ENCODE peak calls at places on chromosomes 4 and X, in eight cellular contexts. T is adrenal gland, B is ovary, C is tibial nerve, X is upper lobe of left lung, S is uterus, Z is vagina, K is stomach. U is an unnamed sample. For H3K4me1, the result is how much of the 10 kb centered on the place peaks cover.

GRCh38 chrX:150680974-150681373 is 12.2 kb upstream of the MTMR1 start:
- DNase-seq in X (no peak), K (no peak), S (no peak), C (no peak), Z (no peak), B (peak), T (peak), U (no peak)

GRCh38 chrX:48598645-48599044 is 1.4 kb downstream of the WDR13 start:
- DNase-seq in T (no peak), B (peak), K (no peak), X (peak), Z (no peak), C (no peak), S (no peak), U (no peak)

GRCh38 chr4:112765317-112765989 is 128.5 kb downstream of the LARP7 start:
- DNase-seq in T (no peak), S (no peak), X (no peak), C (no peak), Z (no peak), B (no peak), K (no peak), U (no peak)

GRCh38 chr4:154315741-154316140 is 175.9 kb downstream of the DCHS2 start:
- DNase-seq in C (no peak), B (no peak), S (no peak), T (no peak), Z (no peak), K (no peak), X (no peak), U (no peak)

GRCh38 chrX:152220612-152221011 is 82.2 kb upstream of the MAGEA10 start:
- DNase-seq in C (no peak), K (no peak), X (no peak), S (no peak), Z (no peak), B (no peak), T (no peak), U (no peak)

GRCh38 chrX:41394293-41394692 is 52.9 kb upstream of the NYX start:
- DNase-seq in K (no peak), X (no peak), Z (no peak), B (no peak), T (no peak), C (no peak), S (no peak), U (no peak)

GRCh38 chr4:47406408-47406807 is 57.1 kb downstream of the COMMD8 start:
- DNase-seq in C (no peak), T (no peak), B (no peak), S (no peak), Z (no peak), X (no peak), K (no peak), U (no peak)

GRCh38 chr4:107392951-107393350 is 327.1 kb downstream of the PAPSS1 start:
- DNase-seq in C (no peak), K (no peak), Z (no peak), S (no peak), B (no peak), X (no peak), T (no peak), U (no peak)

GRCh38 chr4:122117743-122118142 is 34.4 kb upstream of the BLTP1 start:
- DNase-seq in Z (no peak), B (no peak), C (no peak), S (no peak), K (no peak), X (no peak), T (no peak), U (no peak)

GRCh38 chrX:16433021-16433420 is 216.9 kb upstream of the S100G start:
- DNase-seq in Z (no peak), B (no peak), K (no peak), X (no peak), T (no peak), C (no peak), S (no peak), U (no peak)

GRCh38 chr4:26268246-26268645 is 52.6 kb upstream of the RBPJ start:
- DNase-seq in C (no peak), X (no peak), S (no peak), T (no peak), B (no peak), Z (no peak), K (no peak), U (no peak)

GRCh38 chrX:108001218-108001814 is 19.1 kb upstream of the TEX13B start:
- DNase-seq in T (no peak), Z (no peak), C (no peak), S (no peak), X (no peak), B (no peak), K (no peak), U (no peak)

GRCh38 chrX:41759817-41760216 is 35.8 kb downstream of the GPR82 start:
- DNase-seq in K (no peak), C (no peak), S (no peak), B (no peak), X (no peak), Z (no peak), T (no peak), U (no peak)

GRCh38 chrX:155070663-155070974 is 317 bp downstream of the CMC4 start:
- DNase-seq in K (no peak), S (no peak), B (no peak), T (no peak), C (no peak), Z (no peak), X (no peak), U (no peak)

GRCh38 chr4:81061340-81061730 is 30.8 kb downstream of the BMP3 start:
- DNase-seq in S (no peak), X (no peak), K (no peak), T (no peak), Z (no peak), C (no peak), B (no peak), U (no peak)

GRCh38 chr4:118221193-118221800 is 131.5 kb downstream of the PRSS12 start:
- DNase-seq in K (no peak), X (no peak), C (no peak), T (no peak), B (no peak), Z (no peak), S (no peak), U (no peak)

GRCh38 chr4:54274264-54274663 is 45.2 kb downstream of the PDGFRA start:
- DNase-seq in C (no peak), K (no peak), X (no peak), Z (no peak), T (no peak), S (no peak), B (no peak), U (no peak)
- H3K27ac ChIP-seq in C (no peak), K (no peak), X (no peak), Z (no peak), T (no peak), S (no peak), B (no peak), U (no peak)

GRCh38 chr4:94413085-94413685 is 38.6 kb upstream of the PDLIM5 start:
- DNase-seq in Z (no peak), C (no peak), T (no peak), S (no peak), K (no peak), X (no peak), B (no peak), U (no peak)

GRCh38 chr4:94412019-94413017 is 39.4 kb upstream of the PDLIM5 start:
- DNase-seq in C (no peak), B (no peak), Z (no peak), K (no peak), S (peak), T (peak), X (no peak), U (no peak)

GRCh38 chr4:94410678-94411206 is 41.0 kb upstream of the PDLIM5 start:
- DNase-seq in S (peak), K (no peak), C (peak), T (peak), Z (no peak), X (no peak), B (peak), U (no peak)

GRCh38 chr4:94409947-94410346 is 41.8 kb upstream of the PDLIM5 start:
- DNase-seq in C (no peak), K (no peak), S (no peak), T (no peak), X (no peak), Z (no peak), B (no peak), U (no peak)

GRCh38 chr4:94411296-94411695 is 40.4 kb upstream of the PDLIM5 start:
- DNase-seq in B (no peak), Z (no peak), C (no peak), S (no peak), T (no peak), K (no peak), X (no peak), U (no peak)
- TF ChIP-seq POLR2A in B (no peak), Z (no peak), C (no peak), S (no peak), T (no peak), K (no peak), X (no peak), U (no peak)

GRCh38 chr4:8558080-8558960 is 21.9 kb upstream of the GPR78 start:
- DNase-seq in Z (no peak), C (no peak), X (peak), B (no peak), S (no peak), T (peak), K (no peak), U (no peak)
- H3K4me1 ChIP-seq in Z (under half), C (under half), X (under half), B (under half), S (under half), T (under half), K (under half), U (under half)

GRCh38 chr4:151717271-151717670 is 43.5 kb downstream of the GATB start:
- DNase-seq in K (no peak), B (no peak), S (no peak), T (no peak), C (no peak), X (no peak), Z (no peak), U (no peak)

GRCh38 chr4:151719045-151719743 is 41.6 kb downstream of the GATB start:
- DNase-seq in K (no peak), C (no peak), S (no peak), T (no peak), Z (no peak), B (no peak), X (no peak), U (no peak)

GRCh38 chr4:151721466-151721865 is 39.3 kb downstream of the GATB start:
- DNase-seq in X (no peak), T (no peak), C (no peak), S (no peak), Z (no peak), B (no peak), K (no peak), U (no peak)

GRCh38 chr4:151717909-151718613 is 42.7 kb downstream of the GATB start:
- DNase-seq in C (no peak), K (no peak), T (peak), B (no peak), Z (no peak), S (no peak), X (no peak), U (no peak)

DNA sequence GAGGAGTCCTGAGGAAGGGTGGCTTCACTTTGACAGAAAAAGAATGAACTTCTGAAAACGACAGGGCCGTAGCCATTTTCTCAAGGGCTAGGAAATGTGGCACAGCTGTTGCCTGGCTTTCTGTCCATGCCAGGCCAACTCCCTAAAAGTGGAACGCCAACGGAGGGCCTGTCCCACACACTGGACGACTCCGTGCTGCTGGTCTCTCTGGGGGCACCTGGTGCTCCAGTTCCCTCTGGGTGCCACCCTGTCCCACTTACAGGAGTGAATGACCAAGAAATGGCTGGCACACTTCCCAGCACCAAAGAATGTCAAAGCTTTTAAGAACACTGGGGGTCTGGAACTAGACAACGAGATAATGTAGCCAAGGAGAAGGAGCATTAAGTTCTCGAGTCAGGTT is 40.9 kb downstream of the GATB start:
- DNase-seq in Z (no peak), C (no peak), B (no peak), S (no peak), T (no peak), X (no peak), K (no peak), U (no peak)
- H3K27ac ChIP-seq in Z (no peak), C (peak), B (no peak), S (no peak), T (no peak), X (no peak), K (no peak), U (no peak)

U was measured in breast epithelium.